ENCODE peak calls at places on chromosomes 11 and 22, in ten cellular contexts. F is A549; D is lower lobe of right lung; N is PC-9; J is upper lobe of right lung; H is substantia nigra; M is neural progenitor cell; V is Peyer's patch; I is CD4-positive, alpha-beta memory T cell; Z is transverse colon. O is an unnamed sample.

GRCh38 chr11:119701591-119702260 is 27.3 kb downstream of the NECTIN1 start:
- DNase-seq in F (no peak), D (no peak), N (peak), J (no peak), H (no peak), M (no peak), V (no peak), I (no peak), Z (no peak), O (no peak)

GRCh38 chr11:19432370-19433163 is 191.8 kb upstream of the E2F8 start:
- DNase-seq in F (no peak), D (no peak), N (peak), J (no peak), H (no peak), M (no peak), V (peak), I (no peak), Z (peak), O (no peak)

GRCh38 chr22:42856179-42856864 is 751 bp downstream of the ARFGAP3 start:
- DNase-seq in F (no peak), D (peak), N (no peak), J (peak), H (peak), M (peak), V (peak), I (no peak), Z (peak), O (peak)

GRCh38 chr11:118098996-118099837 is 12.5 kb upstream of the SMIM35 start:
- DNase-seq in F (no peak), D (no peak), N (no peak), J (peak), H (no peak), M (peak), V (no peak), I (no peak), Z (no peak), O (no peak)

GRCh38 chr11:74024630-74025029 is 15.7 kb upstream of the UCP3 start:
- DNase-seq in F (no peak), D (peak), N (no peak), J (no peak), H (no peak), M (no peak), V (no peak), I (no peak), Z (peak), O (no peak)

GRCh38 chr11:102256251-102256650 is 61.0 kb upstream of the BIRC3 start:
- DNase-seq in F (no peak), D (no peak), N (no peak), J (no peak), H (no peak), M (no peak), V (no peak), I (no peak), Z (no peak), O (no peak)

GRCh38 chr11:132718711-132719641 is 813.3 kb downstream of the OPCML start:
- DNase-seq in F (no peak), D (no peak), N (no peak), J (no peak), H (no peak), M (no peak), V (peak), I (peak), Z (peak), O (peak)

GRCh38 chr11:134503104-134503503 is 91.1 kb upstream of the B3GAT1 start:
- DNase-seq in F (no peak), D (no peak), N (no peak), J (peak), H (no peak), M (peak), V (peak), I (no peak), Z (no peak), O (no peak)

GRCh38 chr11:62088331-62088933 is 35.4 kb upstream of the INCENP start:
- DNase-seq in F (peak), D (no peak), N (no peak), J (no peak), H (no peak), M (peak), V (no peak), I (no peak), Z (no peak), O (no peak)

GRCh38 chr11:70437111-70437784 is 38.9 kb downstream of the CTTN start:
- DNase-seq in F (no peak), D (no peak), N (no peak), J (no peak), H (no peak), M (no peak), V (no peak), I (no peak), Z (no peak), O (no peak)

GRCh38 chr11:83437939-83438338 is 151.8 kb upstream of the CCDC90B start:
- DNase-seq in F (no peak), D (peak), N (no peak), J (no peak), H (no peak), M (no peak), V (no peak), I (no peak), Z (no peak), O (no peak)

GRCh38 chr22:37669586-37669985 is 5.8 kb upstream of the LGALS1 start:
- DNase-seq in F (no peak), D (no peak), N (no peak), J (no peak), H (no peak), M (no peak), V (no peak), I (no peak), Z (no peak), O (no peak)

GRCh38 chr11:86745571-86745970 is 54.8 kb upstream of the PRSS23 start:
- DNase-seq in F (no peak), D (no peak), N (no peak), J (no peak), H (no peak), M (no peak), V (no peak), I (no peak), Z (no peak), O (no peak)

GRCh38 chr11:61890536-61891330 is 612 bp downstream of the FADS3 start:
- DNase-seq in F (peak), D (peak), N (peak), J (peak), H (peak), M (peak), V (peak), I (peak), Z (peak), O (peak)

GRCh38 chr11:34653851-34654490 is 33.1 kb downstream of the EHF start:
- DNase-seq in F (peak), D (peak), N (peak), J (peak), H (no peak), M (peak), V (peak), I (no peak), Z (peak), O (no peak)

GRCh38 chr11:32386770-32387377 is 48.5 kb downstream of the WT1 start:
- DNase-seq in F (no peak), D (no peak), N (no peak), J (no peak), H (no peak), M (no peak), V (no peak), I (no peak), Z (no peak), O (no peak)

GRCh38 chr11:68715685-68716084 is 31.3 kb downstream of the GAL start:
- DNase-seq in F (no peak), D (no peak), N (no peak), J (no peak), H (no peak), M (no peak), V (no peak), I (no peak), Z (no peak), O (no peak)

GRCh38 chr11:134559617-134559992 is 147.6 kb upstream of the B3GAT1 start:
- DNase-seq in F (no peak), D (no peak), N (no peak), J (peak), H (no peak), M (no peak), V (no peak), I (no peak), Z (no peak), O (no peak)

GRCh38 chr11:131637469-131638175 is 267.2 kb downstream of the NTM start:
- DNase-seq in F (no peak), D (no peak), N (no peak), J (no peak), H (no peak), M (no peak), V (no peak), I (no peak), Z (no peak), O (no peak)

GRCh38 chr11:120272303-120272702 is 32.4 kb downstream of the POU2F3 start:
- DNase-seq in F (no peak), D (no peak), N (peak), J (no peak), H (no peak), M (no peak), V (no peak), I (no peak), Z (no peak), O (no peak)

GRCh38 chr11:85590848-85591483 is 36.2 kb downstream of the DLG2 start:
- DNase-seq in F (peak), D (no peak), N (peak), J (no peak), H (no peak), M (peak), V (no peak), I (no peak), Z (no peak), O (no peak)

GRCh38 chr22:23243006-23243573 is 62.8 kb downstream of the BCR start:
- DNase-seq in F (no peak), D (no peak), N (no peak), J (no peak), H (no peak), M (peak), V (peak), I (peak), Z (no peak), O (peak)

GRCh38 chr11:84398017-84398626 is 1112.0 kb upstream of the CCDC90B start:
- DNase-seq in F (peak), D (no peak), N (no peak), J (no peak), H (no peak), M (peak), V (no peak), I (no peak), Z (no peak), O (no peak)

GRCh38 chr11:112160452-112160851 is 3.4 kb downstream of the IL18 start:
- DNase-seq in F (no peak), D (no peak), N (no peak), J (no peak), H (no peak), M (no peak), V (no peak), I (no peak), Z (no peak), O (no peak)
- H3K27ac ChIP-seq in F (peak), D (peak), N (peak), J (no peak), H (no peak), M (no peak), V (no peak), I (no peak), Z (peak), O (no peak)

DNA sequence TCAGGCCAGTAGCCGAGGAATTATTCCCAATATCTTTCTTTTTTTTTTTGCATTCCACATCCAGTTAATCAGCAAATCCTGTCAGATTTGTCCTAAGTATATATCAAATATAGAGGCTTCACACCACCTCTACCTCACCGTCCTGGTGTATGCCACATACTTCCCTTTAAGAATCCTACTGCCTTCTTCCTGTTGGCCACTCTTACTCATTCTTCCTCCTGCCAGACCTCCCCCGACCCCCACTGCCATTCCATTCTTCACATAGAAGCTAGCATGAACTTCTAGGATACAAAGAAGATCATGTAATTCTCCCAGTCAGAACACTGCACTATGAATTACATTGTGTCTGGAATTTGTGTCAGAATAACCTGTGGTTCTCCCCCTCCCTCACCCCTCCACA is 89.5 kb downstream of the TRIM44 start:
- DNase-seq in F (no peak), D (no peak), N (no peak), J (no peak), H (no peak), M (no peak), V (no peak), I (no peak), Z (no peak), O (no peak)
- H3K27ac ChIP-seq in F (no peak), D (no peak), N (no peak), J (no peak), H (no peak), M (no peak), V (no peak), I (no peak), Z (no peak), O (no peak)

GRCh38 chr22:46064236-46064965 is 85.9 kb upstream of the PPARA start:
- DNase-seq in F (no peak), D (peak), N (no peak), J (peak), H (no peak), M (no peak), V (no peak), I (no peak), Z (peak), O (no peak)

GRCh38 chr22:46066691-46067090 is 83.6 kb upstream of the PPARA start:
- DNase-seq in F (no peak), D (peak), N (no peak), J (peak), H (no peak), M (no peak), V (no peak), I (no peak), Z (peak), O (no peak)

GRCh38 chr22:46063861-46064235 is 86.5 kb upstream of the PPARA start:
- DNase-seq in F (no peak), D (no peak), N (no peak), J (peak), H (no peak), M (no peak), V (no peak), I (no peak), Z (peak), O (no peak)

GRCh38 chr22:46065733-46066454 is 84.4 kb upstream of the PPARA start:
- DNase-seq in F (no peak), D (no peak), N (no peak), J (no peak), H (no peak), M (no peak), V (no peak), I (no peak), Z (no peak), O (no peak)

DNA sequence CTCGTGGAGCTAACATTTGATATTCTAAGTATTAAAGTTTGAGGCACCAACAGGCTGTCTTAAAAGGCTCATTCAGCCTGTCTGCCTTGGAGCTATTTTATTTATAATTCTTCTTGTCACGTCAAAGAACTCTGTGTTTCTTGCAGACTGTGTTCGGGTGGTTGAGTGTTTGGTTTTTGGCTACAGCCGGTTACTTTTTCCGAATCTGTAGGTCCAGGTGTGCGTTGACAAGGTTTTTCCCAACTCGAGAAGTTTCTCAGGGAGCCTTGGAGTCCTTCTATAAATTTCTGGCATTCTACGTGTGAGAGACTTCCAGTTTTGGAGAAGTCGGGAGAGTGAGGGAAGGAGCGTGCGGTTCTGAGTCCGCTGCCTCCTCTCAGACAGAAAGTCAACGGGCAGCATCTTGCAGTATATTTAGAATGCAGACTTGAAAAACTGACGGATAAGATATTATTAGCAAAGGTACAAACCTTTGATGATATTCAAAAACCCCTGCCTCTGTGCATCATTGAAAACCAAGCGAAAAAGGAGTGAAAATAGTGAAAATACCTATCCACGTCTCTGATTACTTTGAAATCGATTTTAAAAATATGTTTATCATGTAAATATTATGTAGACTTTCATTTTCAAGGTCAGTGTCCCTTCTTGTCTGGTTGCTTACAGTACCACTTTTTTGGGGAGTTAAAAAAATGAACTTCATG is 85.2 kb upstream of the PPARA start:
- DNase-seq in F (no peak), D (no peak), N (no peak), J (peak), H (no peak), M (no peak), V (no peak), I (no peak), Z (peak), O (no peak)
- H3K27ac ChIP-seq in F (peak), D (peak), N (no peak), J (peak), H (peak), M (no peak), V (peak), I (no peak), Z (peak), O (no peak)

GRCh38 chr11:108685419-108686161 is 20.7 kb downstream of the DDX10 start:
- DNase-seq in F (no peak), D (no peak), N (no peak), J (no peak), H (no peak), M (no peak), V (no peak), I (no peak), Z (no peak), O (no peak)
- H3K27ac ChIP-seq in F (no peak), D (no peak), N (no peak), J (no peak), H (no peak), M (no peak), V (no peak), I (no peak), Z (no peak), O (no peak)

GRCh38 chr11:67457453-67457852 is 2.3 kb downstream of the CABP4 start:
- DNase-seq in F (no peak), D (no peak), N (no peak), J (no peak), H (no peak), M (no peak), V (no peak), I (no peak), Z (no peak), O (no peak)
- H3K27ac ChIP-seq in F (no peak), D (no peak), N (no peak), J (no peak), H (no peak), M (no peak), V (no peak), I (no peak), Z (no peak), O (no peak)